ENCODE peak calls at places on chromosome 20, in five cellular contexts. One of them, this sample, is unnamed.

GRCh38 chr20:63931735-63932134 is 24.5 kb downstream of the UCKL1 start:
- DNase-seq in spleen: no peak
- DNase-seq in foreskin fibroblast: no peak
- DNase-seq in AG10803: no peak
- DNase-seq in astrocyte of the cerebellum: no peak
- DNase-seq in this sample: no peak

GRCh38 chr20:20755674-20756319 is 43.4 kb upstream of the RALGAPA2 start:
- DNase-seq in spleen: no peak
- DNase-seq in AG10803: no peak
- DNase-seq in astrocyte of the cerebellum: no peak
- DNase-seq in foreskin fibroblast: no peak
- DNase-seq in this sample: no peak

GRCh38 chr20:33005132-33005566 is 916 bp upstream of the SUN5 start:
- DNase-seq in AG10803: no peak
- DNase-seq in foreskin fibroblast: no peak
- DNase-seq in astrocyte of the cerebellum: no peak
- DNase-seq in spleen: no peak
- DNase-seq in this sample: no peak

GRCh38 chr20:4560667-4561066 is 161.0 kb upstream of the PRND start:
- DNase-seq in AG10803: peak
- DNase-seq in astrocyte of the cerebellum: no peak
- DNase-seq in spleen: no peak
- DNase-seq in foreskin fibroblast: no peak
- DNase-seq in this sample: no peak

GRCh38 chr20:19947611-19948264 is 69.4 kb upstream of the NAA20 start:
- DNase-seq in AG10803: peak
- DNase-seq in foreskin fibroblast: peak
- DNase-seq in astrocyte of the cerebellum: no peak
- DNase-seq in spleen: no peak
- DNase-seq in this sample: peak

GRCh38 chr20:5000263-5001173 is 792 bp downstream of the SLC23A2 start:
- DNase-seq in foreskin fibroblast: no peak
- DNase-seq in astrocyte of the cerebellum: no peak
- DNase-seq in spleen: peak
- DNase-seq in AG10803: peak
- DNase-seq in this sample: peak

GRCh38 chr20:45629496-45630100 is at the start of gene WFDC10A:
- DNase-seq in AG10803: peak
- DNase-seq in astrocyte of the cerebellum: no peak
- DNase-seq in spleen: no peak
- DNase-seq in foreskin fibroblast: peak
- DNase-seq in this sample: peak

GRCh38 chr20:9215539-9215938 is 146.7 kb downstream of the PLCB4 start:
- DNase-seq in AG10803: no peak
- DNase-seq in astrocyte of the cerebellum: no peak
- DNase-seq in spleen: no peak
- DNase-seq in foreskin fibroblast: no peak
- DNase-seq in this sample: no peak

GRCh38 chr20:51750770-51751388 is 17.3 kb downstream of the ATP9A start:
- DNase-seq in AG10803: no peak
- DNase-seq in spleen: no peak
- DNase-seq in foreskin fibroblast: no peak
- DNase-seq in astrocyte of the cerebellum: no peak
- DNase-seq in this sample: no peak

GRCh38 chr20:45921618-45922189 is 9.7 kb upstream of the PLTP start:
- DNase-seq in AG10803: no peak
- DNase-seq in spleen: no peak
- DNase-seq in astrocyte of the cerebellum: no peak
- DNase-seq in foreskin fibroblast: no peak
- DNase-seq in this sample: no peak

GRCh38 chr20:48695255-48695654 is 132.5 kb downstream of the PREX1 start:
- DNase-seq in AG10803: peak
- DNase-seq in astrocyte of the cerebellum: no peak
- DNase-seq in foreskin fibroblast: peak
- DNase-seq in spleen: no peak
- DNase-seq in this sample: peak

GRCh38 chr20:2694519-2694918 is 1.9 kb downstream of the EBF4 start:
- DNase-seq in spleen: peak
- DNase-seq in AG10803: no peak
- DNase-seq in foreskin fibroblast: no peak
- DNase-seq in astrocyte of the cerebellum: no peak
- DNase-seq in this sample: no peak

GRCh38 chr20:10669843-10670446 is 3.9 kb downstream of the JAG1 start:
- DNase-seq in foreskin fibroblast: no peak
- DNase-seq in AG10803: no peak
- DNase-seq in spleen: no peak
- DNase-seq in astrocyte of the cerebellum: no peak
- DNase-seq in this sample: no peak

GRCh38 chr20:53444386-53444785 is 149.3 kb downstream of the ZNF217 start:
- DNase-seq in spleen: no peak
- DNase-seq in astrocyte of the cerebellum: no peak
- DNase-seq in foreskin fibroblast: no peak
- DNase-seq in AG10803: no peak
- DNase-seq in this sample: no peak

GRCh38 chr20:56859751-56860366 is 230.8 kb downstream of the TFAP2C start:
- DNase-seq in foreskin fibroblast: no peak
- DNase-seq in astrocyte of the cerebellum: no peak
- DNase-seq in AG10803: no peak
- DNase-seq in spleen: no peak
- DNase-seq in this sample: no peak

GRCh38 chr20:38957477-38957876 is 4.7 kb upstream of the DHX35 start:
- DNase-seq in astrocyte of the cerebellum: no peak
- DNase-seq in spleen: no peak
- DNase-seq in AG10803: no peak
- DNase-seq in foreskin fibroblast: no peak
- DNase-seq in this sample: no peak

GRCh38 chr20:53074811-53075314 is 102.7 kb downstream of the TSHZ2 start:
- DNase-seq in AG10803: peak
- DNase-seq in spleen: no peak
- DNase-seq in foreskin fibroblast: no peak
- DNase-seq in astrocyte of the cerebellum: no peak
- DNase-seq in this sample: no peak

GRCh38 chr20:58087567-58087858 is 140.9 kb downstream of the ANKRD60 start:
- DNase-seq in AG10803: no peak
- DNase-seq in astrocyte of the cerebellum: no peak
- DNase-seq in foreskin fibroblast: no peak
- DNase-seq in spleen: no peak
- DNase-seq in this sample: no peak

GRCh38 chr20:15638781-15639180 is 934.5 kb downstream of the KIF16B start:
- DNase-seq in astrocyte of the cerebellum: no peak
- DNase-seq in foreskin fibroblast: no peak
- DNase-seq in spleen: no peak
- DNase-seq in AG10803: no peak
- DNase-seq in this sample: no peak

GRCh38 chr20:40101479-40102032 is 587.5 kb downstream of the MAFB start:
- DNase-seq in astrocyte of the cerebellum: no peak
- DNase-seq in spleen: no peak
- DNase-seq in AG10803: no peak
- DNase-seq in foreskin fibroblast: no peak
- DNase-seq in this sample: no peak

GRCh38 chr20:25077610-25078169 is 4.3 kb downstream of the VSX1 start:
- DNase-seq in foreskin fibroblast: peak
- DNase-seq in astrocyte of the cerebellum: no peak
- DNase-seq in AG10803: peak
- DNase-seq in spleen: peak
- DNase-seq in this sample: no peak

GRCh38 chr20:34708621-34709043 is 4.5 kb downstream of the TP53INP2 start:
- DNase-seq in foreskin fibroblast: peak
- DNase-seq in AG10803: peak
- DNase-seq in astrocyte of the cerebellum: no peak
- DNase-seq in spleen: peak
- DNase-seq in this sample: peak

GRCh38 chr20:16189371-16189770 is 383.9 kb downstream of the KIF16B start:
- DNase-seq in AG10803: no peak
- DNase-seq in spleen: no peak
- DNase-seq in foreskin fibroblast: no peak
- DNase-seq in astrocyte of the cerebellum: no peak
- DNase-seq in this sample: no peak

GRCh38 chr20:48192109-48192508 is 406.8 kb upstream of the SULF2 start:
- DNase-seq in spleen: no peak
- DNase-seq in astrocyte of the cerebellum: no peak
- DNase-seq in AG10803: no peak
- DNase-seq in foreskin fibroblast: no peak
- DNase-seq in this sample: no peak

GRCh38 chr20:31713312-31714049 is 9.2 kb downstream of the BCL2L1 start:
- DNase-seq in spleen: peak
- DNase-seq in foreskin fibroblast: peak
- DNase-seq in AG10803: peak
- DNase-seq in astrocyte of the cerebellum: peak
- DNase-seq in this sample: peak

DNA sequence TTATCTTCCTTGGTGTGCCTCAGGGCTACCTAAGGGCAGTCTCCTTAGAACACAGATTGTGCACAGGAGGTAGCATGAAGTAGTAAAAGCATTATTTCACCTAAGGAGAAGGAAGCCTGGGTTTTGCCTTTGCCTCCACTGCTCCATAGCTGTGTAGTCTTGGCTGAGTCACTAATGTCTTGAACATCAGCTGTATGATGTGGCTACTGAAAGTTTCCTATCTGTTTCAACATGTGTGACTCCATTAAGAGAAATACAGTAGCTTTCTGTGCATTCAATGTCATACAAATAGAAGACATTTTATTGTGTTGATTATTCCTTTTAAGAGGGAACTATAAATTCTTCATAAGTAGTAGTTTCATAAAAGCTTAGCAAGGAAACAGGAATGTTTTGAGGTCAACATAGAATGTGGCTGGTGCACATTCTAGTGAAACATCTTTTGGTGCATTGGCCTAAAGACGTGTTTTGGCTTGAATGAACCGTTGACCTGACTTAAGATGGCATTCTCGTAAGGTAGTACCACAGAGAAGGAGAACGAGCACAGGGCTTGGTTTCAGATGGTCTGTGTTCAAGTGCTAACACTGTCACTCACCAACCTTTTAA is 70.6 kb downstream of the CTNNBL1 start:
- DNase-seq in foreskin fibroblast: no peak
- DNase-seq in spleen: no peak
- DNase-seq in AG10803: no peak
- DNase-seq in astrocyte of the cerebellum: no peak
- DNase-seq in this sample: no peak
- TF ChIP-seq CTCF in foreskin fibroblast: no peak
- TF ChIP-seq CTCF in spleen: no peak
- TF ChIP-seq CTCF in AG10803: no peak
- TF ChIP-seq CTCF in astrocyte of the cerebellum: no peak
- TF ChIP-seq CTCF in this sample: no peak

DNA sequence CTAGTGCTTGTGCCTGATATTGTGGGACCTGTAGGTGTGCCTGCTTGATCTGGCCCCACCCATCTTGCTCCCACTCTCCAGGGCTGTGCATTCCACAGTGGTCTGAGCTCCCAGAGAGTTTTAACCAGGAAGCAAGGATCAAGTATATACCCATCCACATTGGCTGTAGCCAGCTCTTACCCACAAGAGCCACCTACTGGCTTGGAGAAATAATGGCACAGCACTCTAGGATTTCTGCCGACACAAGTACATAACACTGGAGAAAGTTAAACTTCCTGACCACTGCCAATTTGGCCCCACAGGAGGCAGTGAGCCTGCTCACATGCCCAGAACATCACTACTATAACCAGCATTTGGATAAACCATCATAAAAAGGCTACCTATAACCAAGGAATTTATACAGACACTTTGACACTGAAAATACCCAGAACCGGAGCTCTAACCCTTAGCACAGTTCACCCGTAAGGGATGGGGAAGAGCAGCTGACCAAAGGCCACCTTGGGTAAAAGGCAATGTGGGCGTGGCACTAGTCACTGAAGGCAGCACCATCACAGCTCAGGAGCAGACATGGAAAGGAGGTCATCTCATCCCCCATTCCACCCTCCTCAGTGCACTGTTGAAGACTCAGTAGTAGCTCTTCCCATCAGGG is 440.4 kb downstream of the BTBD3 start:
- DNase-seq in astrocyte of the cerebellum: no peak
- DNase-seq in AG10803: no peak
- DNase-seq in foreskin fibroblast: no peak
- DNase-seq in spleen: no peak
- DNase-seq in this sample: no peak
- TF ChIP-seq CTCF in astrocyte of the cerebellum: peak
- TF ChIP-seq CTCF in AG10803: peak
- TF ChIP-seq CTCF in foreskin fibroblast: no peak
- TF ChIP-seq CTCF in spleen: no peak
- TF ChIP-seq CTCF in this sample: no peak

GRCh38 chr20:60371456-60371855 is 413.2 kb downstream of the CDH26 start:
- DNase-seq in spleen: no peak
- DNase-seq in AG10803: no peak
- DNase-seq in astrocyte of the cerebellum: no peak
- DNase-seq in foreskin fibroblast: no peak
- DNase-seq in this sample: no peak
- TF ChIP-seq CTCF in spleen: no peak
- TF ChIP-seq CTCF in AG10803: no peak
- TF ChIP-seq CTCF in astrocyte of the cerebellum: no peak
- TF ChIP-seq CTCF in foreskin fibroblast: no peak
- TF ChIP-seq CTCF in this sample: no peak

DNA sequence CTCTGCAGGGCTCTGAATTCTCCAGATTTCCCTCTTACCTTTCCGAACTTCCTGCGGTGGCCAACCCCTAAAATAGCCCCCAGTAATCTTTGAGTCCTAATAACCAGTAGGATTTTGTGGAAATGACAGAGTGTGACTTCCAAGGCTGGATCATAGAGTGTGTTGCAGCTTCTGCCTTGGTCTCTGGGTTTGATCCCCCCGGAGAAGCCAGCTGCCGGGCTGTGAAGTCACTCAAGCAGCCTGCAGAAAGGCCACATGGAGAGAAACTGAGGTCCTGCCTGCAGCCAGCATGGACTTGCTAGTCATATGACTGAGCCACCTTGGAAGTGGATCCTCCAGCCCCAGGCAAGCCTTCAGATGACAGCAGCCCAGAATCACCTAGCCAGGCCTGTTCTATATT is 46.3 kb upstream of the SCRT2 start:
- DNase-seq in spleen: peak
- DNase-seq in AG10803: no peak
- DNase-seq in astrocyte of the cerebellum: no peak
- DNase-seq in foreskin fibroblast: no peak
- DNase-seq in this sample: no peak
- TF ChIP-seq CTCF in spleen: no peak
- TF ChIP-seq CTCF in AG10803: no peak
- TF ChIP-seq CTCF in astrocyte of the cerebellum: no peak
- TF ChIP-seq CTCF in foreskin fibroblast: no peak
- TF ChIP-seq CTCF in this sample: no peak

GRCh38 chr20:44068311-44068710 is 118.7 kb downstream of the JPH2 start:
- DNase-seq in AG10803: no peak
- DNase-seq in foreskin fibroblast: no peak
- DNase-seq in astrocyte of the cerebellum: no peak
- DNase-seq in spleen: no peak
- DNase-seq in this sample: no peak
- TF ChIP-seq CTCF in AG10803: no peak
- TF ChIP-seq CTCF in foreskin fibroblast: no peak
- TF ChIP-seq CTCF in astrocyte of the cerebellum: no peak
- TF ChIP-seq CTCF in spleen: no peak
- TF ChIP-seq CTCF in this sample: no peak

DNA sequence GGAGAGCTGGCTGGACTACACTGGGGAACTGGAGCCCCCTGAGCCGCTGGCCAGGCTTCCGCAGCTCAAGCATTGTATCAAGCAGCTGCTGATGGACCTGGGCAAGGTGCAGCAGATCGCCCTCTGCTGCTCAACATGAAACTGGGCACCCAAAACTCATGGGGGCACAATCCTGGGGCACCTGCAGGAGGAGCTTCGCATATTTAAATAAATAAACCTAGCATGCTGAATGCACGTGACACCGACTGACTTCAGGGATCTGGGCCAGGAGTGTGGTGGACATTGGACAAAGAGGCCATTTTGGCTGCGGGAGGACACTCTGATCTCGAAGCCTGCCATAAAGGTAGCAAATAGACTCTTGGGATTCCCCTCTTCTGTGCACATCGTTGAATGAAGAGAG is 6.8 kb downstream of the SCAND1 start:
- DNase-seq in AG10803: peak
- DNase-seq in spleen: no peak
- DNase-seq in foreskin fibroblast: no peak
- DNase-seq in astrocyte of the cerebellum: no peak
- DNase-seq in this sample: peak
- TF ChIP-seq CTCF in AG10803: peak
- TF ChIP-seq CTCF in spleen: peak
- TF ChIP-seq CTCF in foreskin fibroblast: peak
- TF ChIP-seq CTCF in astrocyte of the cerebellum: peak
- TF ChIP-seq CTCF in this sample: peak

This sample was measured in HFFc6.